ENCODE peak calls at places on chromosomes 2 and 18, in eight cellular contexts. One of them, this sample, is unnamed.

GRCh38 chr2:101474752-101475384 is at the start of gene RFX8:
- DNase-seq in PC-9: no peak
- DNase-seq in lower leg skin: no peak
- DNase-seq in astrocyte of the cerebellum: peak; percentile 56
- DNase-seq in epithelial cell of proximal tubule: no peak
- DNase-seq in fibroblast of villous mesenchyme: peak; percentile 96
- DNase-seq in NB4: peak; percentile 99
- DNase-seq in AG10803: peak; percentile 97
- DNase-seq in this sample: peak; percentile 90

GRCh38 chr2:171254666-171255065 is 94.0 kb upstream of the TLK1 start:
- DNase-seq in PC-9: no peak
- DNase-seq in lower leg skin: no peak
- DNase-seq in astrocyte of the cerebellum: no peak
- DNase-seq in epithelial cell of proximal tubule: no peak
- DNase-seq in fibroblast of villous mesenchyme: no peak
- DNase-seq in NB4: no peak
- DNase-seq in AG10803: no peak
- DNase-seq in this sample: no peak

GRCh38 chr2:203718087-203718486 is 11.6 kb downstream of the CD28 start:
- DNase-seq in PC-9: no peak
- DNase-seq in lower leg skin: no peak
- DNase-seq in astrocyte of the cerebellum: no peak
- DNase-seq in epithelial cell of proximal tubule: no peak
- DNase-seq in fibroblast of villous mesenchyme: no peak
- DNase-seq in NB4: peak; percentile 52
- DNase-seq in AG10803: no peak
- DNase-seq in this sample: no peak

GRCh38 chr2:129702773-129703172 is 276.7 kb upstream of the RAB6C start:
- DNase-seq in PC-9: no peak
- DNase-seq in lower leg skin: no peak
- DNase-seq in astrocyte of the cerebellum: no peak
- DNase-seq in epithelial cell of proximal tubule: no peak
- DNase-seq in fibroblast of villous mesenchyme: no peak
- DNase-seq in NB4: no peak
- DNase-seq in AG10803: no peak
- DNase-seq in this sample: no peak

GRCh38 chr2:74491671-74492544 is 7.5 kb downstream of the LBX2 start:
- DNase-seq in PC-9: no peak
- DNase-seq in lower leg skin: no peak
- DNase-seq in astrocyte of the cerebellum: no peak
- DNase-seq in epithelial cell of proximal tubule: no peak
- DNase-seq in fibroblast of villous mesenchyme: no peak
- DNase-seq in NB4: no peak
- DNase-seq in AG10803: no peak
- DNase-seq in this sample: no peak

GRCh38 chr2:167944825-167945659 is 302.4 kb downstream of the STK39 start:
- DNase-seq in PC-9: no peak
- DNase-seq in lower leg skin: no peak
- DNase-seq in astrocyte of the cerebellum: no peak
- DNase-seq in epithelial cell of proximal tubule: peak; percentile 63
- DNase-seq in fibroblast of villous mesenchyme: no peak
- DNase-seq in NB4: no peak
- DNase-seq in AG10803: no peak
- DNase-seq in this sample: peak; percentile 32

GRCh38 chr2:66581461-66582363 is 146.8 kb downstream of the MEIS1 start:
- DNase-seq in PC-9: no peak
- DNase-seq in lower leg skin: no peak
- DNase-seq in astrocyte of the cerebellum: no peak
- DNase-seq in epithelial cell of proximal tubule: no peak
- DNase-seq in fibroblast of villous mesenchyme: peak; percentile 72
- DNase-seq in NB4: no peak
- DNase-seq in AG10803: peak; percentile 21
- DNase-seq in this sample: peak; percentile 64

GRCh38 chr2:160940699-160941098 is 219.5 kb upstream of the TANK start:
- DNase-seq in PC-9: no peak
- DNase-seq in lower leg skin: no peak
- DNase-seq in astrocyte of the cerebellum: no peak
- DNase-seq in epithelial cell of proximal tubule: peak; percentile 23
- DNase-seq in fibroblast of villous mesenchyme: peak; percentile 43
- DNase-seq in NB4: no peak
- DNase-seq in AG10803: peak; percentile 45
- DNase-seq in this sample: peak; percentile 73

GRCh38 chr2:47321411-47322031 is 81.4 kb upstream of the MSH2 start:
- DNase-seq in PC-9: no peak
- DNase-seq in lower leg skin: no peak
- DNase-seq in astrocyte of the cerebellum: no peak
- DNase-seq in epithelial cell of proximal tubule: no peak
- DNase-seq in fibroblast of villous mesenchyme: peak; percentile 65
- DNase-seq in NB4: no peak
- DNase-seq in AG10803: peak; percentile 43
- DNase-seq in this sample: no peak

GRCh38 chr2:86435531-86435930 is 5.6 kb upstream of the KDM3A start:
- DNase-seq in PC-9: no peak
- DNase-seq in lower leg skin: no peak
- DNase-seq in astrocyte of the cerebellum: no peak
- DNase-seq in epithelial cell of proximal tubule: no peak
- DNase-seq in fibroblast of villous mesenchyme: no peak
- DNase-seq in NB4: no peak
- DNase-seq in AG10803: no peak
- DNase-seq in this sample: no peak

GRCh38 chr2:54106631-54107454 is 8.6 kb upstream of the ACYP2 start:
- DNase-seq in PC-9: peak; percentile 51
- DNase-seq in lower leg skin: no peak
- DNase-seq in astrocyte of the cerebellum: peak; percentile 34
- DNase-seq in epithelial cell of proximal tubule: no peak
- DNase-seq in fibroblast of villous mesenchyme: peak; percentile 56
- DNase-seq in NB4: peak; percentile 72
- DNase-seq in AG10803: peak; percentile 51
- DNase-seq in this sample: peak; percentile 70

GRCh38 chr2:169158874-169159273 is 89.5 kb downstream of the DHRS9 start:
- DNase-seq in PC-9: no peak
- DNase-seq in lower leg skin: no peak
- DNase-seq in astrocyte of the cerebellum: no peak
- DNase-seq in epithelial cell of proximal tubule: no peak
- DNase-seq in fibroblast of villous mesenchyme: no peak
- DNase-seq in NB4: no peak
- DNase-seq in AG10803: no peak
- DNase-seq in this sample: no peak

GRCh38 chr18:50866765-50867164 is 12.2 kb upstream of the ME2 start:
- DNase-seq in PC-9: no peak
- DNase-seq in lower leg skin: no peak
- DNase-seq in astrocyte of the cerebellum: no peak
- DNase-seq in epithelial cell of proximal tubule: no peak
- DNase-seq in fibroblast of villous mesenchyme: no peak
- DNase-seq in NB4: peak; percentile 32
- DNase-seq in AG10803: no peak
- DNase-seq in this sample: peak; percentile 46

GRCh38 chr18:3248670-3249359 is 1.2 kb downstream of the MYL12A start:
- DNase-seq in PC-9: no peak
- DNase-seq in lower leg skin: no peak
- DNase-seq in astrocyte of the cerebellum: no peak
- DNase-seq in epithelial cell of proximal tubule: no peak
- DNase-seq in fibroblast of villous mesenchyme: peak; percentile 65
- DNase-seq in NB4: peak; percentile 71
- DNase-seq in AG10803: peak; percentile 70
- DNase-seq in this sample: peak; percentile 72

GRCh38 chr2:175605989-175606841 is 395.9 kb downstream of the LNPK start:
- DNase-seq in PC-9: no peak
- DNase-seq in lower leg skin: no peak
- DNase-seq in astrocyte of the cerebellum: no peak
- DNase-seq in epithelial cell of proximal tubule: peak; percentile 10
- DNase-seq in fibroblast of villous mesenchyme: no peak
- DNase-seq in NB4: no peak
- DNase-seq in AG10803: peak; percentile 92
- DNase-seq in this sample: no peak

GRCh38 chr2:186399082-186399644 is 86.9 kb upstream of the ZC3H15 start:
- DNase-seq in PC-9: no peak
- DNase-seq in lower leg skin: no peak
- DNase-seq in astrocyte of the cerebellum: no peak
- DNase-seq in epithelial cell of proximal tubule: no peak
- DNase-seq in fibroblast of villous mesenchyme: no peak
- DNase-seq in NB4: no peak
- DNase-seq in AG10803: no peak
- DNase-seq in this sample: no peak

GRCh38 chr2:146374505-146374904 is 1470.3 kb upstream of the ACVR2A start:
- DNase-seq in PC-9: no peak
- DNase-seq in lower leg skin: no peak
- DNase-seq in astrocyte of the cerebellum: no peak
- DNase-seq in epithelial cell of proximal tubule: no peak
- DNase-seq in fibroblast of villous mesenchyme: no peak
- DNase-seq in NB4: no peak
- DNase-seq in AG10803: no peak
- DNase-seq in this sample: no peak

GRCh38 chr2:150141241-150142001 is 346.0 kb downstream of the RND3 start:
- DNase-seq in PC-9: no peak
- DNase-seq in lower leg skin: no peak
- DNase-seq in astrocyte of the cerebellum: no peak
- DNase-seq in epithelial cell of proximal tubule: no peak
- DNase-seq in fibroblast of villous mesenchyme: no peak
- DNase-seq in NB4: peak; percentile 18
- DNase-seq in AG10803: no peak
- DNase-seq in this sample: no peak

GRCh38 chr2:120871881-120872620 is 136.4 kb downstream of the GLI2 start:
- DNase-seq in PC-9: no peak
- DNase-seq in lower leg skin: no peak
- DNase-seq in astrocyte of the cerebellum: no peak
- DNase-seq in epithelial cell of proximal tubule: no peak
- DNase-seq in fibroblast of villous mesenchyme: no peak
- DNase-seq in NB4: no peak
- DNase-seq in AG10803: no peak
- DNase-seq in this sample: no peak

GRCh38 chr18:69399253-69399652 is 1.4 kb upstream of the DOK6 start:
- DNase-seq in PC-9: no peak
- DNase-seq in lower leg skin: no peak
- DNase-seq in astrocyte of the cerebellum: no peak
- DNase-seq in epithelial cell of proximal tubule: no peak
- DNase-seq in fibroblast of villous mesenchyme: no peak
- DNase-seq in NB4: no peak
- DNase-seq in AG10803: no peak
- DNase-seq in this sample: no peak

GRCh38 chr18:69400976-69401474 is 337 bp downstream of the DOK6 start:
- DNase-seq in PC-9: no peak
- DNase-seq in lower leg skin: no peak
- DNase-seq in astrocyte of the cerebellum: no peak
- DNase-seq in epithelial cell of proximal tubule: no peak
- DNase-seq in fibroblast of villous mesenchyme: peak; percentile 22
- DNase-seq in NB4: no peak
- DNase-seq in AG10803: peak; percentile 26
- DNase-seq in this sample: peak; percentile 21

GRCh38 chr18:69401475-69402218 is 959 bp downstream of the DOK6 start:
- DNase-seq in PC-9: no peak
- DNase-seq in lower leg skin: peak; percentile 79
- DNase-seq in astrocyte of the cerebellum: no peak
- DNase-seq in epithelial cell of proximal tubule: no peak
- DNase-seq in fibroblast of villous mesenchyme: peak; percentile 19
- DNase-seq in NB4: no peak
- DNase-seq in AG10803: peak; percentile 14
- DNase-seq in this sample: peak; percentile 26

GRCh38 chr18:69400253-69400975 is at the start of gene DOK6:
- DNase-seq in PC-9: no peak
- DNase-seq in lower leg skin: peak; percentile 86
- DNase-seq in astrocyte of the cerebellum: peak; percentile 70
- DNase-seq in epithelial cell of proximal tubule: no peak
- DNase-seq in fibroblast of villous mesenchyme: peak; percentile 68
- DNase-seq in NB4: no peak
- DNase-seq in AG10803: peak; percentile 55
- DNase-seq in this sample: peak; percentile 65

GRCh38 chr18:69402219-69402989 is 1.7 kb downstream of the DOK6 start:
- DNase-seq in PC-9: no peak
- DNase-seq in lower leg skin: peak; percentile 70
- DNase-seq in astrocyte of the cerebellum: no peak
- DNase-seq in epithelial cell of proximal tubule: no peak
- DNase-seq in fibroblast of villous mesenchyme: no peak
- DNase-seq in NB4: no peak
- DNase-seq in AG10803: no peak
- DNase-seq in this sample: peak; percentile 2
- H3K4me3 ChIP-seq in PC-9: no peak overlapping the region
- H3K4me3 ChIP-seq in lower leg skin: no peak overlapping the region
- H3K4me3 ChIP-seq in astrocyte of the cerebellum: peak overlapping the region; percentile 54
- H3K4me3 ChIP-seq in epithelial cell of proximal tubule: peak overlapping the region; percentile 56
- H3K4me3 ChIP-seq in fibroblast of villous mesenchyme: peak overlapping the region; percentile 61
- H3K4me3 ChIP-seq in NB4: no peak overlapping the region
- H3K4me3 ChIP-seq in AG10803: peak overlapping the region; percentile 66
- H3K4me3 ChIP-seq in this sample: peak overlapping the region; percentile 69

GRCh38 chr2:238573916-238574315 is 147.2 kb downstream of the ASB1 start:
- DNase-seq in PC-9: no peak
- DNase-seq in lower leg skin: peak; percentile 81
- DNase-seq in astrocyte of the cerebellum: no peak
- DNase-seq in epithelial cell of proximal tubule: no peak
- DNase-seq in fibroblast of villous mesenchyme: no peak
- DNase-seq in NB4: no peak
- DNase-seq in AG10803: no peak
- DNase-seq in this sample: no peak

GRCh38 chr2:238576674-238577073 is 149.9 kb downstream of the ASB1 start:
- DNase-seq in PC-9: no peak
- DNase-seq in lower leg skin: no peak
- DNase-seq in astrocyte of the cerebellum: no peak
- DNase-seq in epithelial cell of proximal tubule: no peak
- DNase-seq in fibroblast of villous mesenchyme: no peak
- DNase-seq in NB4: no peak
- DNase-seq in AG10803: no peak
- DNase-seq in this sample: no peak

GRCh38 chr2:238571626-238572372 is 145.1 kb downstream of the ASB1 start:
- DNase-seq in PC-9: no peak
- DNase-seq in lower leg skin: no peak
- DNase-seq in astrocyte of the cerebellum: no peak
- DNase-seq in epithelial cell of proximal tubule: no peak
- DNase-seq in fibroblast of villous mesenchyme: no peak
- DNase-seq in NB4: no peak
- DNase-seq in AG10803: no peak
- DNase-seq in this sample: no peak

GRCh38 chr2:238573065-238573778 is 146.5 kb downstream of the ASB1 start:
- DNase-seq in PC-9: peak; percentile 35
- DNase-seq in lower leg skin: no peak
- DNase-seq in astrocyte of the cerebellum: no peak
- DNase-seq in epithelial cell of proximal tubule: no peak
- DNase-seq in fibroblast of villous mesenchyme: no peak
- DNase-seq in NB4: peak; percentile 19
- DNase-seq in AG10803: no peak
- DNase-seq in this sample: no peak

GRCh38 chr2:238574490-238575271 is 148.0 kb downstream of the ASB1 start:
- DNase-seq in PC-9: no peak
- DNase-seq in lower leg skin: no peak
- DNase-seq in astrocyte of the cerebellum: no peak
- DNase-seq in epithelial cell of proximal tubule: no peak
- DNase-seq in fibroblast of villous mesenchyme: no peak
- DNase-seq in NB4: no peak
- DNase-seq in AG10803: no peak
- DNase-seq in this sample: no peak
- TF ChIP-seq CTCF in PC-9: no peak
- TF ChIP-seq CTCF in lower leg skin: no peak
- TF ChIP-seq CTCF in astrocyte of the cerebellum: no peak
- TF ChIP-seq CTCF in epithelial cell of proximal tubule: no peak
- TF ChIP-seq CTCF in fibroblast of villous mesenchyme: no peak
- TF ChIP-seq CTCF in NB4: peak; percentile 1
- TF ChIP-seq CTCF in AG10803: no peak
- TF ChIP-seq CTCF in this sample: no peak

GRCh38 chr2:196592331-196592911 is 47.1 kb upstream of the CCDC150 start:
- DNase-seq in PC-9: peak; percentile 37
- DNase-seq in lower leg skin: no peak
- DNase-seq in astrocyte of the cerebellum: peak; percentile 12
- DNase-seq in epithelial cell of proximal tubule: no peak
- DNase-seq in fibroblast of villous mesenchyme: peak; percentile 53
- DNase-seq in NB4: no peak
- DNase-seq in AG10803: peak; percentile 55
- DNase-seq in this sample: peak; percentile 65
- H3K4me3 ChIP-seq in PC-9: peak overlapping the region; percentile 62
- H3K4me3 ChIP-seq in lower leg skin: peak overlapping the region; percentile 44
- H3K4me3 ChIP-seq in astrocyte of the cerebellum: peak overlapping the region; percentile 73
- H3K4me3 ChIP-seq in epithelial cell of proximal tubule: peak overlapping the region; percentile 63
- H3K4me3 ChIP-seq in fibroblast of villous mesenchyme: peak overlapping the region; percentile 67
- H3K4me3 ChIP-seq in NB4: no peak overlapping the region
- H3K4me3 ChIP-seq in AG10803: peak overlapping the region; percentile 78
- H3K4me3 ChIP-seq in this sample: peak overlapping the region; percentile 79

GRCh38 chr2:63300835-63301234 is 250.2 kb downstream of the OTX1 start:
- DNase-seq in PC-9: no peak
- DNase-seq in lower leg skin: no peak
- DNase-seq in astrocyte of the cerebellum: no peak
- DNase-seq in epithelial cell of proximal tubule: no peak
- DNase-seq in fibroblast of villous mesenchyme: no peak
- DNase-seq in NB4: peak; percentile 53
- DNase-seq in AG10803: no peak
- DNase-seq in this sample: no peak
- TF ChIP-seq CTCF in PC-9: peak; percentile 56
- TF ChIP-seq CTCF in lower leg skin: no peak
- TF ChIP-seq CTCF in astrocyte of the cerebellum: no peak
- TF ChIP-seq CTCF in epithelial cell of proximal tubule: no peak
- TF ChIP-seq CTCF in fibroblast of villous mesenchyme: no peak
- TF ChIP-seq CTCF in NB4: no peak
- TF ChIP-seq CTCF in AG10803: no peak
- TF ChIP-seq CTCF in this sample: no peak

This sample was measured in fibroblast of the aortic adventitia.